ENCODE peak calls at places on chromosomes 6 and 20, in five cellular contexts. One of them, this sample, is unnamed.

GRCh38 chr6:149364558-149364957 is 35.5 kb upstream of the SUMO4 start:
- DNase-seq in NCI-H1694: no peak
- DNase-seq in ecto neural progenitor cell: no peak
- DNase-seq in stimulated activated CD4-positive, alpha-beta T cell treated with anti-CD3 and anti-CD28 coated beads, Interleukin-2, amount 100 ng/mL, for 4 hours: no peak
- DNase-seq in GM13976: no peak
- DNase-seq in this sample: no peak

GRCh38 chr6:125558451-125558850 is 191.0 kb upstream of the HEY2 start:
- DNase-seq in NCI-H1694: no peak
- DNase-seq in ecto neural progenitor cell: peak
- DNase-seq in stimulated activated CD4-positive, alpha-beta T cell treated with anti-CD3 and anti-CD28 coated beads, Interleukin-2, amount 100 ng/mL, for 4 hours: no peak
- DNase-seq in GM13976: no peak
- DNase-seq in this sample: peak

GRCh38 chr6:151494235-151494950 is 576 bp downstream of the CCDC170 start:
- DNase-seq in NCI-H1694: no peak
- DNase-seq in ecto neural progenitor cell: peak
- DNase-seq in stimulated activated CD4-positive, alpha-beta T cell treated with anti-CD3 and anti-CD28 coated beads, Interleukin-2, amount 100 ng/mL, for 4 hours: no peak
- DNase-seq in GM13976: peak
- DNase-seq in this sample: peak

GRCh38 chr6:89117285-89118108 is at the start of gene SRSF12:
- DNase-seq in NCI-H1694: no peak
- DNase-seq in ecto neural progenitor cell: peak
- DNase-seq in stimulated activated CD4-positive, alpha-beta T cell treated with anti-CD3 and anti-CD28 coated beads, Interleukin-2, amount 100 ng/mL, for 4 hours: peak
- DNase-seq in GM13976: peak
- DNase-seq in this sample: peak

GRCh38 chr20:22459754-22460153 is 124.6 kb downstream of the FOXA2 start:
- DNase-seq in NCI-H1694: no peak
- DNase-seq in ecto neural progenitor cell: no peak
- DNase-seq in stimulated activated CD4-positive, alpha-beta T cell treated with anti-CD3 and anti-CD28 coated beads, Interleukin-2, amount 100 ng/mL, for 4 hours: no peak
- DNase-seq in GM13976: no peak
- DNase-seq in this sample: no peak

GRCh38 chr6:105619971-105620741 is 217.3 kb upstream of the PREP start:
- DNase-seq in NCI-H1694: no peak
- DNase-seq in ecto neural progenitor cell: no peak
- DNase-seq in stimulated activated CD4-positive, alpha-beta T cell treated with anti-CD3 and anti-CD28 coated beads, Interleukin-2, amount 100 ng/mL, for 4 hours: no peak
- DNase-seq in GM13976: no peak
- DNase-seq in this sample: no peak

GRCh38 chr20:54267510-54268003 is 59.7 kb downstream of the PFDN4 start:
- DNase-seq in NCI-H1694: no peak
- DNase-seq in ecto neural progenitor cell: no peak
- DNase-seq in stimulated activated CD4-positive, alpha-beta T cell treated with anti-CD3 and anti-CD28 coated beads, Interleukin-2, amount 100 ng/mL, for 4 hours: no peak
- DNase-seq in GM13976: no peak
- DNase-seq in this sample: no peak

GRCh38 chr6:83053678-83054077 is 12.0 kb downstream of the UBE3D start:
- DNase-seq in NCI-H1694: no peak
- DNase-seq in ecto neural progenitor cell: no peak
- DNase-seq in stimulated activated CD4-positive, alpha-beta T cell treated with anti-CD3 and anti-CD28 coated beads, Interleukin-2, amount 100 ng/mL, for 4 hours: no peak
- DNase-seq in GM13976: no peak
- DNase-seq in this sample: no peak

GRCh38 chr6:15357832-15358231 is 112.0 kb downstream of the JARID2 start:
- DNase-seq in NCI-H1694: no peak
- DNase-seq in ecto neural progenitor cell: no peak
- DNase-seq in stimulated activated CD4-positive, alpha-beta T cell treated with anti-CD3 and anti-CD28 coated beads, Interleukin-2, amount 100 ng/mL, for 4 hours: no peak
- DNase-seq in GM13976: no peak
- DNase-seq in this sample: no peak

GRCh38 chr6:25295651-25296050 is 16.5 kb downstream of the CARMIL1 start:
- DNase-seq in NCI-H1694: no peak
- DNase-seq in ecto neural progenitor cell: no peak
- DNase-seq in stimulated activated CD4-positive, alpha-beta T cell treated with anti-CD3 and anti-CD28 coated beads, Interleukin-2, amount 100 ng/mL, for 4 hours: no peak
- DNase-seq in GM13976: no peak
- DNase-seq in this sample: no peak

GRCh38 chr20:10562929-10563328 is 110.9 kb downstream of the JAG1 start:
- DNase-seq in NCI-H1694: no peak
- DNase-seq in ecto neural progenitor cell: no peak
- DNase-seq in stimulated activated CD4-positive, alpha-beta T cell treated with anti-CD3 and anti-CD28 coated beads, Interleukin-2, amount 100 ng/mL, for 4 hours: no peak
- DNase-seq in GM13976: no peak
- DNase-seq in this sample: no peak

GRCh38 chr20:50814438-50815161 is 19.7 kb downstream of the BCAS4 start:
- DNase-seq in NCI-H1694: no peak
- DNase-seq in ecto neural progenitor cell: no peak
- DNase-seq in stimulated activated CD4-positive, alpha-beta T cell treated with anti-CD3 and anti-CD28 coated beads, Interleukin-2, amount 100 ng/mL, for 4 hours: no peak
- DNase-seq in GM13976: no peak
- DNase-seq in this sample: no peak

GRCh38 chr20:46377532-46377931 is 28.9 kb downstream of the ELMO2 start:
- DNase-seq in NCI-H1694: no peak
- DNase-seq in ecto neural progenitor cell: no peak
- DNase-seq in stimulated activated CD4-positive, alpha-beta T cell treated with anti-CD3 and anti-CD28 coated beads, Interleukin-2, amount 100 ng/mL, for 4 hours: no peak
- DNase-seq in GM13976: no peak
- DNase-seq in this sample: no peak

GRCh38 chr6:658244-658643 is 1.3 kb upstream of the HUS1B start:
- DNase-seq in NCI-H1694: no peak
- DNase-seq in ecto neural progenitor cell: no peak
- DNase-seq in stimulated activated CD4-positive, alpha-beta T cell treated with anti-CD3 and anti-CD28 coated beads, Interleukin-2, amount 100 ng/mL, for 4 hours: no peak
- DNase-seq in GM13976: no peak
- DNase-seq in this sample: no peak

GRCh38 chr20:23477223-23477622 is 13.7 kb upstream of the CST8 start:
- DNase-seq in NCI-H1694: no peak
- DNase-seq in ecto neural progenitor cell: no peak
- DNase-seq in stimulated activated CD4-positive, alpha-beta T cell treated with anti-CD3 and anti-CD28 coated beads, Interleukin-2, amount 100 ng/mL, for 4 hours: no peak
- DNase-seq in GM13976: no peak
- DNase-seq in this sample: no peak

GRCh38 chr20:10761232-10761631 is 87.4 kb upstream of the JAG1 start:
- DNase-seq in NCI-H1694: no peak
- DNase-seq in ecto neural progenitor cell: no peak
- DNase-seq in stimulated activated CD4-positive, alpha-beta T cell treated with anti-CD3 and anti-CD28 coated beads, Interleukin-2, amount 100 ng/mL, for 4 hours: no peak
- DNase-seq in GM13976: no peak
- DNase-seq in this sample: no peak

GRCh38 chr6:4340544-4340943 is 205.2 kb upstream of the ECI2 start:
- DNase-seq in NCI-H1694: no peak
- DNase-seq in ecto neural progenitor cell: no peak
- DNase-seq in stimulated activated CD4-positive, alpha-beta T cell treated with anti-CD3 and anti-CD28 coated beads, Interleukin-2, amount 100 ng/mL, for 4 hours: no peak
- DNase-seq in GM13976: no peak
- DNase-seq in this sample: no peak

GRCh38 chr6:155215906-155216305 is 47.9 kb upstream of the CLDN20 start:
- DNase-seq in NCI-H1694: no peak
- DNase-seq in ecto neural progenitor cell: no peak
- DNase-seq in stimulated activated CD4-positive, alpha-beta T cell treated with anti-CD3 and anti-CD28 coated beads, Interleukin-2, amount 100 ng/mL, for 4 hours: no peak
- DNase-seq in GM13976: no peak
- DNase-seq in this sample: no peak